ENCODE peak calls at places on chromosomes 12 and 14, in four cellular contexts. R, A, J and Q are unnamed samples.

GRCh38 chr12:102542816-102543448 is 62.6 kb upstream of the IGF1 start:
- DNase-seq in R (no peak), A (no peak), J (no peak), Q (no peak)

GRCh38 chr14:35365130-35366047 is 39.2 kb downstream of the NFKBIA start:
- DNase-seq in R (no peak), A (peak), J (peak), Q (no peak)

GRCh38 chr12:6047249-6048227 is 76.9 kb downstream of the VWF start:
- DNase-seq in R (no peak), A (no peak), J (no peak), Q (no peak)

GRCh38 chr12:6341439-6342139 is at the start of gene TNFRSF1A:
- DNase-seq in R (no peak), A (peak), J (peak), Q (no peak)

GRCh38 chr14:54366726-54367707 is 29.8 kb upstream of the CDKN3 start:
- DNase-seq in R (peak), A (peak), J (no peak), Q (no peak)

GRCh38 chr14:51304956-51305355 is 64.9 kb downstream of the TMX1 start:
- DNase-seq in R (no peak), A (no peak), J (no peak), Q (no peak)

GRCh38 chr12:112599871-112600270 is 181.1 kb downstream of the PTPN11 start:
- DNase-seq in R (no peak), A (no peak), J (no peak), Q (no peak)

GRCh38 chr12:23140710-23141109 is 515.7 kb downstream of the ETNK1 start:
- DNase-seq in R (no peak), A (no peak), J (no peak), Q (no peak)

GRCh38 chr14:67602995-67603545 is 3.0 kb upstream of the PIGH start:
- DNase-seq in R (no peak), A (no peak), J (no peak), Q (peak)

GRCh38 chr14:20617138-20618003 is 24.1 kb downstream of the OR6S1 start:
- DNase-seq in R (no peak), A (no peak), J (no peak), Q (no peak)

GRCh38 chr14:95256011-95256775 is 63.5 kb downstream of the CLMN start:
- DNase-seq in R (no peak), A (no peak), J (no peak), Q (no peak)

GRCh38 chr12:120849765-120850164 is 54.4 kb downstream of the SPPL3 start:
- DNase-seq in R (no peak), A (no peak), J (no peak), Q (no peak)

GRCh38 chr12:40522837-40523236 is 169.4 kb upstream of the CNTN1 start:
- DNase-seq in R (no peak), A (no peak), J (no peak), Q (no peak)

GRCh38 chr12:95908573-95908972 is 33.8 kb downstream of the CCDC38 start:
- DNase-seq in R (no peak), A (no peak), J (no peak), Q (no peak)

GRCh38 chr12:79006306-79006705 is 141.7 kb downstream of the SYT1 start:
- DNase-seq in R (no peak), A (peak), J (no peak), Q (no peak)

GRCh38 chr12:113462117-113462774 is 9.4 kb downstream of the LHX5 start:
- DNase-seq in R (peak), A (peak), J (peak), Q (no peak)

GRCh38 chr14:51302319-51303030 is 62.4 kb downstream of the TMX1 start:
- DNase-seq in R (no peak), A (no peak), J (no peak), Q (no peak)

GRCh38 chr12:24707379-24707778 is 241.5 kb downstream of the BCAT1 start:
- DNase-seq in R (no peak), A (no peak), J (no peak), Q (no peak)

GRCh38 chr12:70121562-70121961 is 121.7 kb upstream of the CNOT2 start:
- DNase-seq in R (no peak), A (peak), J (no peak), Q (no peak)

GRCh38 chr12:110704750-110705149 is 15.8 kb upstream of the HVCN1 start:
- DNase-seq in R (no peak), A (peak), J (no peak), Q (no peak)

GRCh38 chr12:96425321-96425720 is 25.1 kb upstream of the CDK17 start:
- DNase-seq in R (no peak), A (no peak), J (no peak), Q (no peak)

GRCh38 chr14:100644784-100645183 is 57.6 kb upstream of the BEGAIN start:
- DNase-seq in R (no peak), A (no peak), J (no peak), Q (no peak)

GRCh38 chr12:103877934-103878510 is 37.0 kb upstream of the NT5DC3 start:
- DNase-seq in R (peak), A (peak), J (peak), Q (peak)

GRCh38 chr14:90692061-90692460 is 124.2 kb downstream of the TTC7B start:
- DNase-seq in R (no peak), A (no peak), J (no peak), Q (no peak)

GRCh38 chr14:42460673-42461072 is 854.0 kb downstream of the LRFN5 start:
- DNase-seq in R (no peak), A (no peak), J (no peak), Q (no peak)

GRCh38 chr14:105748204-105748578 is 221.8 kb downstream of the TMEM121 start:
- DNase-seq in R (no peak), A (peak), J (peak), Q (no peak)

GRCh38 chr14:35347323-35348043 is 55.3 kb downstream of the PSMA6 start:
- DNase-seq in R (no peak), A (no peak), J (no peak), Q (no peak)

GRCh38 chr12:97005612-97006011 is 98.6 kb downstream of the NEDD1 start:
- DNase-seq in R (no peak), A (no peak), J (no peak), Q (no peak)

GRCh38 chr12:109571773-109572505 is 1.4 kb downstream of the MMAB start:
- DNase-seq in R (no peak), A (no peak), J (no peak), Q (no peak)

GRCh38 chr12:11650697-11651281 is 1.3 kb downstream of the ETV6 start:
- DNase-seq in R (no peak), A (no peak), J (peak), Q (peak)

GRCh38 chr14:100118377-100119011 is 41.0 kb downstream of the DEGS2 start:
- DNase-seq in R (no peak), A (no peak), J (no peak), Q (no peak)

GRCh38 chr14:61034416-61035100 is 53.5 kb downstream of the SLC38A6 start:
- DNase-seq in R (no peak), A (no peak), J (peak), Q (peak)

GRCh38 chr12:107474639-107475539 is 210.7 kb upstream of the PWP1 start:
- DNase-seq in R (no peak), A (no peak), J (no peak), Q (no peak)

GRCh38 chr14:99038401-99038800 is 233.6 kb downstream of the BCL11B start:
- DNase-seq in R (no peak), A (no peak), J (no peak), Q (no peak)

GRCh38 chr12:1732914-1733313 is 42.0 kb downstream of the ADIPOR2 start:
- DNase-seq in R (no peak), A (no peak), J (no peak), Q (no peak)

GRCh38 chr12:90826031-90826430 is 128.9 kb downstream of the CCER1 start:
- DNase-seq in R (no peak), A (no peak), J (no peak), Q (no peak)